ENCODE peak calls at places on chromosomes 11 and 22, in eight cellular contexts. One of them, this sample, is unnamed.

GRCh38 chr11:69157156-69157821 is 1.6 kb downstream of the SMIM38 start:
- DNase-seq in pancreas: peak; percentile 54
- DNase-seq in HepG2: peak; percentile 91
- DNase-seq in Peyer's patch: no peak
- DNase-seq in prostate gland: no peak
- DNase-seq in hepatocyte: no peak
- DNase-seq in body of pancreas: peak; percentile 51
- DNase-seq in Panc1: no peak
- DNase-seq in this sample: peak; percentile 55

GRCh38 chr22:20509344-20510047 is 2.1 kb downstream of the MED15 start:
- DNase-seq in hepatocyte: peak; percentile 94
- DNase-seq in Panc1: no peak
- DNase-seq in body of pancreas: peak; percentile 61
- DNase-seq in prostate gland: peak; percentile 67
- DNase-seq in Peyer's patch: peak; percentile 79
- DNase-seq in pancreas: peak; percentile 62
- DNase-seq in HepG2: peak; percentile 84
- DNase-seq in this sample: peak; percentile 86

GRCh38 chr22:37746366-37747089 is 49.7 kb downstream of the TRIOBP start:
- DNase-seq in Peyer's patch: no peak
- DNase-seq in hepatocyte: no peak
- DNase-seq in Panc1: no peak
- DNase-seq in prostate gland: no peak
- DNase-seq in HepG2: no peak
- DNase-seq in pancreas: no peak
- DNase-seq in body of pancreas: peak; percentile 34
- DNase-seq in this sample: no peak

GRCh38 chr11:36431429-36432092 is 78.5 kb downstream of the TRAF6 start:
- DNase-seq in HepG2: peak; percentile 39
- DNase-seq in pancreas: no peak
- DNase-seq in Panc1: peak; percentile 64
- DNase-seq in Peyer's patch: no peak
- DNase-seq in hepatocyte: peak; percentile 86
- DNase-seq in prostate gland: no peak
- DNase-seq in body of pancreas: no peak
- DNase-seq in this sample: peak; percentile 90

GRCh38 chr11:112780351-112781043 is 180.7 kb upstream of the NCAM1 start:
- DNase-seq in body of pancreas: no peak
- DNase-seq in HepG2: no peak
- DNase-seq in pancreas: no peak
- DNase-seq in Peyer's patch: no peak
- DNase-seq in prostate gland: no peak
- DNase-seq in Panc1: no peak
- DNase-seq in hepatocyte: peak; percentile 72
- DNase-seq in this sample: peak; percentile 25

GRCh38 chr11:95142431-95142830 is 52.8 kb downstream of the ENDOD1 start:
- DNase-seq in Panc1: no peak
- DNase-seq in Peyer's patch: no peak
- DNase-seq in pancreas: no peak
- DNase-seq in body of pancreas: no peak
- DNase-seq in prostate gland: no peak
- DNase-seq in hepatocyte: no peak
- DNase-seq in HepG2: no peak
- DNase-seq in this sample: no peak

GRCh38 chr22:45639747-45640102 is 31.9 kb upstream of the ATXN10 start:
- DNase-seq in body of pancreas: no peak
- DNase-seq in Peyer's patch: no peak
- DNase-seq in HepG2: no peak
- DNase-seq in hepatocyte: no peak
- DNase-seq in pancreas: no peak
- DNase-seq in Panc1: no peak
- DNase-seq in prostate gland: no peak
- DNase-seq in this sample: no peak

GRCh38 chr11:16969010-16970004 is 44.9 kb downstream of the PLEKHA7 start:
- DNase-seq in hepatocyte: peak; percentile 38
- DNase-seq in Panc1: no peak
- DNase-seq in Peyer's patch: no peak
- DNase-seq in body of pancreas: no peak
- DNase-seq in HepG2: no peak
- DNase-seq in pancreas: no peak
- DNase-seq in prostate gland: no peak
- DNase-seq in this sample: no peak

GRCh38 chr22:19579880-19580279 is 55.7 kb upstream of the CLDN5 start:
- DNase-seq in Peyer's patch: peak; percentile 58
- DNase-seq in pancreas: no peak
- DNase-seq in HepG2: no peak
- DNase-seq in Panc1: no peak
- DNase-seq in prostate gland: no peak
- DNase-seq in body of pancreas: no peak
- DNase-seq in hepatocyte: no peak
- DNase-seq in this sample: no peak

GRCh38 chr11:35826949-35827348 is 116.9 kb upstream of the LDLRAD3 start:
- DNase-seq in prostate gland: no peak
- DNase-seq in Peyer's patch: no peak
- DNase-seq in hepatocyte: no peak
- DNase-seq in Panc1: no peak
- DNase-seq in pancreas: peak; percentile 67
- DNase-seq in HepG2: no peak
- DNase-seq in body of pancreas: peak; percentile 74
- DNase-seq in this sample: no peak

GRCh38 chr11:12827929-12828812 is 153.9 kb downstream of the TEAD1 start:
- DNase-seq in pancreas: peak; percentile 59
- DNase-seq in hepatocyte: peak; percentile 67
- DNase-seq in prostate gland: peak; percentile 59
- DNase-seq in Peyer's patch: no peak
- DNase-seq in body of pancreas: peak; percentile 63
- DNase-seq in Panc1: no peak
- DNase-seq in HepG2: peak; percentile 66
- DNase-seq in this sample: peak; percentile 67

GRCh38 chr22:38981005-38981658 is 1.0 kb upstream of the APOBEC3B start:
- DNase-seq in pancreas: peak; percentile 65
- DNase-seq in Panc1: no peak
- DNase-seq in body of pancreas: peak; percentile 73
- DNase-seq in HepG2: peak; percentile 67
- DNase-seq in hepatocyte: peak; percentile 79
- DNase-seq in Peyer's patch: no peak
- DNase-seq in prostate gland: peak; percentile 62
- DNase-seq in this sample: peak; percentile 60

GRCh38 chr11:118928870-118929495 is 3.3 kb upstream of the BCL9L start:
- DNase-seq in hepatocyte: peak; percentile 84
- DNase-seq in Peyer's patch: no peak
- DNase-seq in body of pancreas: no peak
- DNase-seq in HepG2: peak; percentile 36
- DNase-seq in Panc1: no peak
- DNase-seq in pancreas: no peak
- DNase-seq in prostate gland: peak; percentile 58
- DNase-seq in this sample: peak; percentile 65

GRCh38 chr22:29134448-29134847 is 61.6 kb downstream of the KREMEN1 start:
- DNase-seq in Peyer's patch: no peak
- DNase-seq in prostate gland: no peak
- DNase-seq in Panc1: no peak
- DNase-seq in HepG2: no peak
- DNase-seq in pancreas: no peak
- DNase-seq in hepatocyte: no peak
- DNase-seq in body of pancreas: no peak
- DNase-seq in this sample: no peak

GRCh38 chr11:69360606-69361005 is 66.7 kb downstream of the MYEOV start:
- DNase-seq in body of pancreas: no peak
- DNase-seq in pancreas: peak; percentile 5
- DNase-seq in prostate gland: no peak
- DNase-seq in HepG2: no peak
- DNase-seq in hepatocyte: no peak
- DNase-seq in Peyer's patch: no peak
- DNase-seq in Panc1: no peak
- DNase-seq in this sample: no peak

GRCh38 chr11:6623391-6624363 is 4.5 kb upstream of the TPP1 start:
- DNase-seq in hepatocyte: no peak
- DNase-seq in body of pancreas: no peak
- DNase-seq in Panc1: no peak
- DNase-seq in HepG2: no peak
- DNase-seq in prostate gland: no peak
- DNase-seq in pancreas: no peak
- DNase-seq in Peyer's patch: no peak
- DNase-seq in this sample: peak; percentile 10
- H3K27ac ChIP-seq in hepatocyte: no peak overlapping the region
- H3K27ac ChIP-seq in body of pancreas: no peak overlapping the region
- H3K27ac ChIP-seq in Panc1: no peak overlapping the region
- H3K27ac ChIP-seq in HepG2: no peak overlapping the region
- H3K27ac ChIP-seq in prostate gland: no peak overlapping the region
- H3K27ac ChIP-seq in pancreas: no peak overlapping the region
- H3K27ac ChIP-seq in Peyer's patch: no peak overlapping the region
- H3K27ac ChIP-seq in this sample: no peak overlapping the region

DNA sequence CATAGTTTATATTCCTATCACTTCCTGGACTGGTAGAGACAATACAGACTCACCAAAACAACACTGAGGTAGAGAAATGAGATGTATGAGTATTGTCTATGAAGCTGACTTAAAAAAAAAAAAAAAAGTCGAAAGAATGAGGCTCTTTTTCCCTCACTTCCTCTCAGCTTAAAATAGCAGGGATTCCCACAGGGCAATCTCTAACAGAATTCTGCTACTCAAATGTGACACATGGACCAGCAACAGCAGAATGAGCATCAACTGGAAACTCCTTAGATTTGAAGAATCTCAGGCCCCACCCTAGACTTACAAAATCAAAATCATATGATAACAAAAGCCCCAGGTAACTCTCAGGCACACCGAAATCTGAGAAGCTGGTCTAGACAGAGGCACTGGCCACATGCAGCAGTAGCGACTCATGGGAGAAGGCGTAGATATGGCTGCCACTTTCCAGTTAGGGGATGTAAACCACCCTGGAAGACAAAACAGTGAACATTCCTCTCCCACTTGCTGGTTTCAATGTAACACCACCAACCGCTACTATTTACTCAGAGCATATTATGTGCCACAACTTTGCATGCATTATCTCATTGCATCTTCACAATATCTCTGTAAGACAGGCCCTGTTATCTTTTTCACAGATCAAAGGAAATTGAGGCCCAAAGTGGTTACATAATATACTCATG is 128.0 kb downstream of the RBFOX2 start:
- DNase-seq in Panc1: no peak
- DNase-seq in hepatocyte: no peak
- DNase-seq in body of pancreas: no peak
- DNase-seq in prostate gland: no peak
- DNase-seq in HepG2: no peak
- DNase-seq in pancreas: no peak
- DNase-seq in Peyer's patch: no peak
- DNase-seq in this sample: no peak
- H3K4me1 ChIP-seq in Panc1: peaks cover 7% of the 10 kb centered on the region
- H3K4me1 ChIP-seq in hepatocyte: peaks cover 22% of the 10 kb centered on the region
- H3K4me1 ChIP-seq in body of pancreas: peaks cover 13% of the 10 kb centered on the region
- H3K4me1 ChIP-seq in prostate gland: no peaks in the 10 kb centered on the region
- H3K4me1 ChIP-seq in HepG2: peaks cover 17% of the 10 kb centered on the region
- H3K4me1 ChIP-seq in pancreas: peaks cover 14% of the 10 kb centered on the region
- H3K4me1 ChIP-seq in Peyer's patch: no peaks in the 10 kb centered on the region
- H3K4me1 ChIP-seq in this sample: peaks cover 3% of the 10 kb centered on the region

DNA sequence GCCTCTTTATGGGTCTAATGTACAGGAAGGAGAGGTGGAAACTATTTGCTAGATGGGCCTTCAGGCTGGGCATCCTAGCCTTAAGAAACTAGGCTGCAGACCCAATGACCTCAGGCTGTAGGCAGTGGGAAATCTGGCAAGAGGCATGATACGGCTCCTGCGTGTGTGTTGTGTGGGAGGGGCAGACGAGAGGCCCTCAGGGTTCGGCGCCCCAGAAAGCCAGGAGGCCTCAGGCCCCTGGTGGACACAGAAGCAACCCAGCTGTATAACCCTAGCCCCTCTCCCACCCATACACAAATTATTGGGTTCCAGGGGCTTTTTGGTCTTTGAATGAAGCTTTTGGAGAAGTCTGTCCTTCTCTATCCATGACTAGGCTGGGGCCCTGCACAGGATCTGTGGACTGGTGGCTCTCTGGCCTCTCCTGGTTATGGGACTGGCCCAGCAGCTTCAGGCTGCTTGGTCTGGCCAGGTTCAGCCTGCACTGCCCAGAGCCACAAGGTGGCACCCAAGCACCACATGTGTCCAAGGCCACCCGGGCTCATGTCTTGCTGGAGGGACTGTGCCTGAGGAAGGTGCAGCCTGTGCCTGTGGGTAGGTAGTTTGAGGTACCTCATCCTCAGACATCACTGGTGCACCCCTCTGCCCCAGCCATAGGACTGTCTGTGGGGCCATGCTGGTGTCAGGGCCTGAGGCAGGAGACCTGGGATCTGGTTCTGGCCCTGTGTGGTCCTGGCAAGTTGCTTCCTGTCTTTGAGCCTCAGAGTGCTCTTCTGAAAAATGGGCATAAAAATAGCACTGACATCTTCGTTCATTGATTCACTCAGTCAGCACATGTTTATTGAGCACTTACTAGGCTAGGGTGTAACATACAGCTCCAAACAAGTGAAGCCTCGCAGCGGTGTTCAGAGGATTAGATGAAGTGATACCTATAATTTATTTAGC is 87.5 kb downstream of the RRM1 start:
- DNase-seq in Panc1: peak; percentile 60
- DNase-seq in hepatocyte: peak; percentile 85
- DNase-seq in prostate gland: peak; percentile 60
- DNase-seq in Peyer's patch: no peak
- DNase-seq in body of pancreas: peak; percentile 74
- DNase-seq in HepG2: peak; percentile 48
- DNase-seq in pancreas: peak; percentile 81
- DNase-seq in this sample: peak; percentile 78
- TF ChIP-seq CTCF in Panc1: peak; percentile 99
- TF ChIP-seq CTCF in hepatocyte: peak; percentile 59
- TF ChIP-seq CTCF in prostate gland: peak; percentile 56
- TF ChIP-seq CTCF in Peyer's patch: peak; percentile 62
- TF ChIP-seq CTCF in body of pancreas: peak; percentile 64
- TF ChIP-seq CTCF in HepG2: peak; percentile 94
- TF ChIP-seq CTCF in pancreas: peak; percentile 63
- TF ChIP-seq CTCF in this sample: peak; percentile 57

GRCh38 chr11:120132645-120133185 is 5.2 kb downstream of the TRIM29 start:
- DNase-seq in Peyer's patch: no peak
- DNase-seq in HepG2: no peak
- DNase-seq in Panc1: no peak
- DNase-seq in pancreas: no peak
- DNase-seq in hepatocyte: no peak
- DNase-seq in body of pancreas: peak; percentile 1
- DNase-seq in prostate gland: no peak
- DNase-seq in this sample: peak; percentile 2

GRCh38 chr11:120135838-120136237 is 2.1 kb downstream of the TRIM29 start:
- DNase-seq in hepatocyte: no peak
- DNase-seq in Panc1: no peak
- DNase-seq in HepG2: no peak
- DNase-seq in pancreas: no peak
- DNase-seq in body of pancreas: no peak
- DNase-seq in Peyer's patch: no peak
- DNase-seq in prostate gland: peak; percentile 62
- DNase-seq in this sample: no peak

GRCh38 chr11:120134931-120135228 is 3.0 kb downstream of the TRIM29 start:
- DNase-seq in body of pancreas: peak; percentile 4
- DNase-seq in hepatocyte: no peak
- DNase-seq in prostate gland: peak; percentile 7
- DNase-seq in Panc1: no peak
- DNase-seq in pancreas: no peak
- DNase-seq in Peyer's patch: peak; percentile 6
- DNase-seq in HepG2: no peak
- DNase-seq in this sample: peak; percentile 8

GRCh38 chr11:120133216-120134105 is 4.5 kb downstream of the TRIM29 start:
- DNase-seq in Panc1: no peak
- DNase-seq in hepatocyte: no peak
- DNase-seq in prostate gland: no peak
- DNase-seq in HepG2: no peak
- DNase-seq in body of pancreas: no peak
- DNase-seq in pancreas: peak; percentile 3
- DNase-seq in Peyer's patch: no peak
- DNase-seq in this sample: no peak

GRCh38 chr11:120134106-120134930 is 3.6 kb downstream of the TRIM29 start:
- DNase-seq in Peyer's patch: peak; percentile 9
- DNase-seq in prostate gland: peak; percentile 8
- DNase-seq in hepatocyte: no peak
- DNase-seq in body of pancreas: peak; percentile 2
- DNase-seq in HepG2: no peak
- DNase-seq in pancreas: peak; percentile 4
- DNase-seq in Panc1: no peak
- DNase-seq in this sample: peak; percentile 11
- H3K27ac ChIP-seq in Peyer's patch: no peak overlapping the region
- H3K27ac ChIP-seq in prostate gland: peak overlapping the region; percentile 82
- H3K27ac ChIP-seq in hepatocyte: no peak overlapping the region
- H3K27ac ChIP-seq in body of pancreas: no peak overlapping the region
- H3K27ac ChIP-seq in HepG2: no peak overlapping the region
- H3K27ac ChIP-seq in pancreas: no peak overlapping the region
- H3K27ac ChIP-seq in Panc1: no peak overlapping the region
- H3K27ac ChIP-seq in this sample: no peak overlapping the region